ENCODE peak calls at places on chromosomes 3 and 15, in ten cellular contexts. O, U, H, L, Z, E, I, A, B and Q are unnamed samples.

GRCh38 chr3:192237992-192238608 is 489.2 kb downstream of the FGF12 start:
- DNase-seq in O (no peak), U (no peak), H (no peak), L (no peak), Z (no peak), E (peak), I (no peak), A (no peak), B (no peak), Q (peak)

GRCh38 chr3:112339609-112340008 is 6.7 kb downstream of the CD200 start:
- DNase-seq in O (no peak), U (no peak), H (no peak), L (no peak), Z (no peak), E (no peak), I (no peak), A (no peak), B (no peak), Q (no peak)

GRCh38 chr3:111794701-111795100 is 64.4 kb upstream of the PHLDB2 start:
- DNase-seq in O (no peak), U (no peak), H (no peak), L (no peak), Z (no peak), E (no peak), I (no peak), A (no peak), B (no peak), Q (no peak)

GRCh38 chr3:159169828-159170227 is 368.0 kb downstream of the MFSD1 start:
- DNase-seq in O (peak), U (no peak), H (no peak), L (no peak), Z (no peak), E (no peak), I (no peak), A (no peak), B (no peak), Q (no peak)

GRCh38 chr3:189714991-189715961 is 84.1 kb downstream of the TP63 start:
- DNase-seq in O (peak), U (no peak), H (no peak), L (peak), Z (no peak), E (no peak), I (no peak), A (no peak), B (no peak), Q (no peak)

GRCh38 chr3:77931272-77932009 is 891.5 kb downstream of the ROBO2 start:
- DNase-seq in O (peak), U (no peak), H (no peak), L (no peak), Z (no peak), E (no peak), I (peak), A (no peak), B (no peak), Q (no peak)

GRCh38 chr3:126976906-126977305 is 6.0 kb upstream of the PLXNA1 start:
- DNase-seq in O (no peak), U (no peak), H (no peak), L (no peak), Z (no peak), E (no peak), I (no peak), A (no peak), B (no peak), Q (no peak)

GRCh38 chr15:77370580-77370979 is 49.3 kb downstream of the PEAK1 start:
- DNase-seq in O (peak), U (no peak), H (no peak), L (no peak), Z (no peak), E (no peak), I (no peak), A (no peak), B (no peak), Q (no peak)

GRCh38 chr15:95085056-95085455 is 853.7 kb downstream of the MCTP2 start:
- DNase-seq in O (no peak), U (no peak), H (no peak), L (no peak), Z (no peak), E (no peak), I (no peak), A (no peak), B (no peak), Q (no peak)

DNA sequence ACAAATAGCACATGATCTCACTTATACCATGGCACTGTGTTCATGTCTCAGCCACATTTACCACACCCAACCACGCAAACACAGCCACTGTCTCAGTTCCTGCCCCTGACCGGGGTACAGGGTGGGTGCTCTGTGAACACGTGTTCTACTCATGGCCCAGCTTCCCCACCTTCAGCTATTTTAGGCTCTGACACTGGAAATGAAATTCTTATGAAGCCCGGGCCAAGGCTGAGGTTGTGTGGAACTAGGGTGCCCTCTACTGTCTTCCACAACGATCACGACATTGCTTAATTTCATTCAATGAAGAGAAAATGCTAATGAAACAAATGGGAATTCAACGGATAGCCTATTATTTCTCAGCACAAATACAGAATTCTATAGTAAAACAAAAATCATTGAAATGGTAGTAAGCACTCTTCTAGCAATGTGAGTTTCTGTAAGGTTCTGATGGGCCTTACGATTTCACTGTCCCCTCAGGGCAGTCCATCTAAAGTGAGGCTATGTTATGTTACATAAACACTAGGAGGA is 2.1 kb upstream of the GABRA5 start:
- DNase-seq in O (peak), U (peak), H (no peak), L (no peak), Z (no peak), E (peak), I (peak), A (no peak), B (no peak), Q (no peak)
- TF ChIP-seq CTCF in O (peak), U (peak), H (no peak), L (peak), Z (peak), E (peak), I (peak), A (peak), B (peak), Q (peak)

GRCh38 chr3:180018588-180018987 is 18.1 kb downstream of the PEX5L start:
- DNase-seq in O (no peak), U (no peak), H (no peak), L (no peak), Z (no peak), E (peak), I (no peak), A (no peak), B (no peak), Q (no peak)
- TF ChIP-seq CTCF in O (no peak), U (no peak), H (no peak), L (peak), Z (no peak), E (peak), I (no peak), A (no peak), B (no peak), Q (no peak)

GRCh38 chr3:17166369-17166768 is 281.6 kb downstream of the PLCL2 start:
- DNase-seq in O (no peak), U (no peak), H (no peak), L (no peak), Z (no peak), E (no peak), I (no peak), A (no peak), B (no peak), Q (no peak)
- TF ChIP-seq CTCF in O (no peak), U (no peak), H (no peak), L (no peak), Z (no peak), E (no peak), I (no peak), A (no peak), B (no peak), Q (no peak)

DNA sequence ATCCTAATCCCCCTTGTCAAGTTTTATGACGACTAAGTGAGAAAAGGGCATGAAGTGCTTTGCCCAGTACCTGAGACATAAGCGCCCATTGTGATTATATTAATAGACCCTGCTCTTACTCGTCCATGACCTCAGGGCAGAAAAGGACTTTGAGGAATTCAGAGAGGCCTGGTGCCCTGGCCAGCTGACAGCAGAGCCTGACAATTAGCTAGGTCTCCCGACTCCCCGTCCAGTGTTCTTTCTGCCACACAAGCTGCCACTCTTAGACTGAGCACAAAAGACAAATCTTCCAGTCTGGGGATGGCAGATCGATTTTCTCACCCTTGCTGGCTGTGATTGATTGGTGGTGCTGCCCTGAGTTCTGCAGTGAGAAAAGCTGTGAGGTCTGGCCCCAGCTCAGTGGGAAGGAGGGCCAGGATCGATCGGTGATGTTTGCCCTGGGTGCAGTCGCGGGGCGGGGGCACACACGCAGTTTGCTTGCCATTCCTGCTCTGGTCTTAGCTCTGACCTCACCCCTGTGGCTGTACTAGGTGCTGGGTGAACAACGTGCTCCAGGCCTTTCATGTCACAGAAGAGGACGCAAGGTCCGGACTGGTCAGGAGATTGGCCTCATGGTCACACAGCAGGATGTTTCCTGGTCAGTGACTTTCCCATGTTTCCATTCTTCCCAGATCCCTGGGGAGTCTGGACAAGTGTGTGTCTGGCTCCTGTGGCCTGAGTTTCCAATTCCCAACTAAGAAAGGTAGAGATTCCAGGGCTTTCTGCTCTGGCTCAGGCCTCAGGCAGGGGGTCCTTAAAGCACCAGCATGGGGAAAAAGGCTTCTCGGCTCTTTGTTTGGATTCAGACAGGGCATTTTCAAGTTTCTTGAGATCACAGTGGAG is 67.4 kb upstream of the TLE3 start:
- DNase-seq in O (no peak), U (peak), H (no peak), L (no peak), Z (peak), E (peak), I (peak), A (no peak), B (no peak), Q (peak)
- TF ChIP-seq CTCF in O (no peak), U (no peak), H (no peak), L (no peak), Z (no peak), E (no peak), I (no peak), A (no peak), B (no peak), Q (no peak)

DNA sequence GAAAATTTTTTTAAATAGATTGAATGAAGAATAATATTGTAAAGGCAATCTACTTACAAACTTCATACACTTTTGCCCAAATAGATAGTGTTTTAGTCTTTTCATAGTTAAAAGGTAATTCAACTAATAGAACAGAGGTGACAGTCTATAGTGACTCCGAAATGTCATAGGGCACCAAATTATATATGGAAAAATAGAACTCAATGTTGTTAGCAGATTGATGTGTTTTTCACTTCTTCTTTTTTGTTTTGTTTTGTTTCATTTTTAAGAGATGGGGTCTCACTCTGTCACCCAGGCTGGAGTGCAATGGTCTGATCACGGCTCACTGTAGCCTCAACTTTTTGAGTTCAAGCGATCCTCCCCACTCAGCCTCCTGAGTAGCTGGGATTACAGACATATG is 721 bp downstream of the CSTA start:
- DNase-seq in O (no peak), U (no peak), H (no peak), L (no peak), Z (no peak), E (no peak), I (no peak), A (no peak), B (no peak), Q (no peak)
- TF ChIP-seq CTCF in O (no peak), U (no peak), H (no peak), L (no peak), Z (no peak), E (no peak), I (no peak), A (no peak), B (no peak), Q (no peak)

GRCh38 chr15:73927476-73928240 is 1.4 kb downstream of the LOXL1 start:
- DNase-seq in O (peak), U (peak), H (peak), L (no peak), Z (peak), E (peak), I (no peak), A (peak), B (peak), Q (peak)
- TF ChIP-seq CTCF in O (peak), U (peak), H (peak), L (peak), Z (peak), E (peak), I (peak), A (peak), B (peak), Q (peak)

GRCh38 chr3:4885322-4885721 is 93.9 kb upstream of the BHLHE40 start:
- DNase-seq in O (peak), U (no peak), H (no peak), L (no peak), Z (no peak), E (no peak), I (no peak), A (no peak), B (no peak), Q (no peak)
- TF ChIP-seq CTCF in O (peak), U (no peak), H (no peak), L (no peak), Z (no peak), E (no peak), I (no peak), A (no peak), B (no peak), Q (no peak)

GRCh38 chr3:22245817-22246583 is 495.0 kb upstream of the ZNF385D start:
- DNase-seq in O (peak), U (no peak), H (no peak), L (no peak), Z (no peak), E (no peak), I (no peak), A (no peak), B (no peak), Q (no peak)
- TF ChIP-seq CTCF in O (no peak), U (no peak), H (no peak), L (no peak), Z (no peak), E (no peak), I (no peak), A (no peak), B (no peak), Q (no peak)